ENCODE peak calls at places on chromosomes 13 and 19, in seven cellular contexts. Q, X, Z, U, H, G and M are unnamed samples.

GRCh38 chr13:109795021-109795420 is 8.6 kb upstream of the IRS2 start:
- DNase-seq in Q (no peak), X (no peak), Z (no peak), U (no peak), H (no peak), G (no peak), M (no peak)

GRCh38 chr13:39952244-39953233 is 297.1 kb downstream of the COG6 start:
- DNase-seq in Q (no peak), X (no peak), Z (no peak), U (no peak), H (no peak), G (no peak), M (peak)

GRCh38 chr19:42132030-42132628 is at the start of gene POU2F2:
- DNase-seq in Q (no peak), X (no peak), Z (no peak), U (peak), H (peak), G (peak), M (no peak)

GRCh38 chr19:2271516-2272103 is 10.4 kb downstream of the PEAK3 start:
- DNase-seq in Q (no peak), X (no peak), Z (peak), U (no peak), H (no peak), G (peak), M (no peak)

GRCh38 chr13:66994498-66995365 is 235.4 kb downstream of the PCDH9 start:
- DNase-seq in Q (no peak), X (no peak), Z (no peak), U (peak), H (no peak), G (no peak), M (no peak)

GRCh38 chr13:84894749-84895148 is 904.5 kb downstream of the SLITRK6 start:
- DNase-seq in Q (no peak), X (no peak), Z (no peak), U (no peak), H (no peak), G (no peak), M (no peak)

GRCh38 chr19:38228491-38229439 is 4.7 kb upstream of the DPF1 start:
- DNase-seq in Q (peak), X (no peak), Z (no peak), U (no peak), H (no peak), G (no peak), M (no peak)

GRCh38 chr13:34076943-34077703 is 259.2 kb downstream of the RFC3 start:
- DNase-seq in Q (no peak), X (no peak), Z (no peak), U (peak), H (no peak), G (no peak), M (no peak)

GRCh38 chr19:6038634-6039405 is 60.9 kb upstream of the RANBP3 start:
- DNase-seq in Q (no peak), X (no peak), Z (peak), U (peak), H (no peak), G (no peak), M (no peak)

GRCh38 chr19:5358173-5358800 is 17.7 kb upstream of the PTPRS start:
- DNase-seq in Q (no peak), X (no peak), Z (no peak), U (no peak), H (no peak), G (no peak), M (no peak)

GRCh38 chr19:33727331-33728028 is 69.2 kb upstream of the KCTD15 start:
- DNase-seq in Q (no peak), X (no peak), Z (no peak), U (no peak), H (no peak), G (no peak), M (no peak)

GRCh38 chr19:7679017-7679720 is 1.5 kb upstream of the TRAPPC5 start:
- DNase-seq in Q (no peak), X (peak), Z (peak), U (peak), H (peak), G (peak), M (peak)